ENCODE peak calls at places on chromosomes 11 and 22, in seven cellular contexts. S is BJ, N is AG09309, P is bronchial epithelial cell, C is fibroblast of lung, B is BE2C, J is uterus. E is an unnamed sample.
A peak's percentile ranks its signal among the peaks of the same experiment; 100 is the strongest.

GRCh38 chr22:17369553-17370035 is 334 bp downstream of the CECR2 start:
- DNase-seq in B (peak; percentile 49), J (no peak), P (no peak), N (no peak), S (no peak), C (peak; percentile 48), E (no peak)

GRCh38 chr22:44665115-44665514 is 36.9 kb upstream of the PRR5 start:
- DNase-seq in B (no peak), J (no peak), S (no peak), N (no peak), P (no peak), C (no peak), E (no peak)

GRCh38 chr11:46528445-46529085 is 65.3 kb downstream of the AMBRA1 start:
- DNase-seq in J (no peak), B (no peak), P (no peak), S (no peak), N (no peak), C (no peak), E (no peak)

GRCh38 chr11:45848654-45849081 is 1.4 kb downstream of the CRY2 start:
- DNase-seq in P (no peak), S (no peak), B (no peak), J (no peak), N (no peak), C (no peak), E (no peak)

GRCh38 chr11:3220101-3220500 is 1.5 kb upstream of the MRGPRG start:
- DNase-seq in B (no peak), C (no peak), J (no peak), P (no peak), N (no peak), S (no peak), E (no peak)

GRCh38 chr22:50141891-50142363 is 28.6 kb upstream of the PANX2 start:
- DNase-seq in S (no peak), P (no peak), B (no peak), C (peak; percentile 70), N (no peak), J (peak; percentile 3), E (no peak)

GRCh38 chr22:37627545-37627944 is 11.9 kb upstream of the SH3BP1 start:
- DNase-seq in B (no peak), C (no peak), J (no peak), S (no peak), P (no peak), N (no peak), E (no peak)

GRCh38 chr11:33695051-33695566 is 5.5 kb downstream of the C11orf91 start:
- DNase-seq in C (no peak), N (no peak), J (no peak), B (no peak), P (no peak), S (no peak), E (no peak)

GRCh38 chr11:118531597-118532084 is 649 bp downstream of the TMEM25 start:
- DNase-seq in J (no peak), S (no peak), C (no peak), P (peak; percentile 15), B (no peak), N (no peak), E (no peak)

GRCh38 chr22:44085743-44086741 is 61.9 kb downstream of the PARVB start:
- DNase-seq in N (no peak), P (peak; percentile 77), S (no peak), B (peak; percentile 50), C (peak; percentile 67), J (peak; percentile 86), E (peak; percentile 92)

GRCh38 chr11:102516179-102516578 is 14.4 kb downstream of the MMP7 start:
- DNase-seq in S (no peak), J (no peak), B (no peak), C (no peak), N (no peak), P (peak; percentile 95), E (no peak)

GRCh38 chr11:61895046-61895717 is 3.8 kb upstream of the FADS3 start:
- DNase-seq in S (no peak), J (no peak), P (no peak), B (no peak), C (no peak), N (no peak), E (no peak)

GRCh38 chr11:112588252-112588668 is 327.6 kb upstream of the PLET1 start:
- DNase-seq in P (peak; percentile 84), B (peak; percentile 83), N (peak; percentile 66), J (peak; percentile 84), S (peak; percentile 21), C (peak; percentile 87), E (peak; percentile 95)

GRCh38 chr11:73269353-73270088 is 2.6 kb upstream of the P2RY6 start:
- DNase-seq in C (no peak), P (no peak), J (no peak), S (no peak), B (no peak), N (no peak), E (no peak)

GRCh38 chr22:35506259-35506570 is 34.4 kb upstream of the RASD2 start:
- DNase-seq in C (peak; percentile 10), N (no peak), P (no peak), S (no peak), J (no peak), B (no peak), E (no peak)

GRCh38 chr11:20274031-20274430 is 89.5 kb upstream of the HTATIP2 start:
- DNase-seq in J (no peak), N (no peak), S (no peak), P (no peak), B (no peak), C (no peak), E (no peak)

GRCh38 chr22:39664485-39665200 is 94.1 kb downstream of the CACNA1I start:
- DNase-seq in B (no peak), S (no peak), P (no peak), N (no peak), J (no peak), C (no peak), E (no peak)

GRCh38 chr22:19998232-19998951 is 18.2 kb downstream of the ARVCF start:
- DNase-seq in C (no peak), J (no peak), S (no peak), N (no peak), P (no peak), B (peak; percentile 48), E (no peak)

GRCh38 chr11:36167073-36167472 is 122.2 kb downstream of the COMMD9 start:
- DNase-seq in B (no peak), J (no peak), P (no peak), C (no peak), N (no peak), S (no peak), E (no peak)

GRCh38 chr11:65058419-65059054 is at the start of gene NAALADL1:
- DNase-seq in S (no peak), C (no peak), B (no peak), N (no peak), J (no peak), P (no peak), E (no peak)

GRCh38 chr11:126145954-126146353 is 65.5 kb downstream of the RPUSD4 start:
- DNase-seq in J (no peak), S (no peak), B (no peak), C (no peak), P (no peak), N (no peak), E (no peak)

GRCh38 chr11:126147268-126148111 is 64.0 kb downstream of the RPUSD4 start:
- DNase-seq in P (peak; percentile 64), S (no peak), J (no peak), N (no peak), C (no peak), B (no peak), E (no peak)

GRCh38 chr11:126148317-126148716 is 63.1 kb downstream of the RPUSD4 start:
- DNase-seq in P (no peak), J (no peak), S (no peak), B (no peak), N (no peak), C (no peak), E (no peak)

GRCh38 chr11:126149759-126150236 is 61.7 kb downstream of the RPUSD4 start:
- DNase-seq in J (peak; percentile 63), S (no peak), C (peak; percentile 69), B (no peak), N (no peak), P (no peak), E (no peak)

GRCh38 chr11:126146454-126147192 is 64.8 kb downstream of the RPUSD4 start:
- DNase-seq in P (no peak), B (no peak), C (no peak), J (no peak), S (no peak), N (no peak), E (no peak)
- H3K4me3 ChIP-seq in P (no peak overlapping the region), B (no peak overlapping the region), C (no peak overlapping the region), J (no peak overlapping the region), S (no peak overlapping the region), N (no peak overlapping the region), E (no peak overlapping the region)

GRCh38 chr11:44727114-44727372 is 281 bp downstream of the TSPAN18 start:
- DNase-seq in J (no peak), S (no peak), N (no peak), B (no peak), C (no peak), P (no peak), E (no peak)

GRCh38 chr11:44729065-44729464 is 2.3 kb downstream of the TSPAN18 start:
- DNase-seq in C (no peak), P (no peak), N (no peak), B (no peak), S (no peak), J (no peak), E (no peak)

GRCh38 chr11:44727373-44728084 is 767 bp downstream of the TSPAN18 start:
- DNase-seq in S (no peak), N (no peak), B (peak; percentile 87), C (peak; percentile 62), J (peak; percentile 80), P (peak; percentile 35), E (peak; percentile 61)

GRCh38 chr11:44728491-44728910 is 1.7 kb downstream of the TSPAN18 start:
- DNase-seq in S (no peak), C (no peak), B (no peak), J (no peak), P (no peak), N (no peak), E (no peak)

GRCh38 chr11:44728085-44728410 is 1.3 kb downstream of the TSPAN18 start:
- DNase-seq in J (no peak), S (no peak), N (no peak), C (no peak), P (no peak), B (no peak), E (no peak)
- TF ChIP-seq CTCF in J (no peak), S (no peak), N (no peak), C (no peak), P (no peak), B (no peak), E (no peak)

DNA sequence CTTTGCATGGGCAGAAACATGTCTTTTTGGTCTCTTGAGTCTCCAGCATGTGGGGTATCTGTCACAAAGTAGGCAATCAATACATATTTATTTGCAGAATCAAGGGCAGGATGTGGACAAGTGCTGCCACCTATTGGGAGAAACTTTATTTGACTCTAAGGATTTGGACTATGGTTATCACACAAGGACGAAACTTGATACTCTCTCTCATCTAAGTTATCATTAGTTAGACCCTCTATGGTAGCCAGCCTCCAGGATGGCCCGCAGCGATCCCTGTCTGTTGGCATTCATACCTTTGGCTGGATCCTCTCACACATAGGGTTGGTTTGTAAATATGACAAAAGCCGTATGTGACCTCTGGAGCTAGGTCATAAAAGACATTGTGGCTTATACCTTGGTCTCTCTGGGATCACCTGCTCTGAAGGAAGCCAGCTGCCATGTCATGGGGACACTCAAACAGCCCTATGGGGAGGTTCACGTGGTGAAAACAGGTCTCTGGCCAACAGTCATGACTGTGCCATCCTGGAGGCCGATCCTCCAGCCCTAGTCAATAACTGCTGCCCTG is 1.1 kb upstream of the FBXO7 start:
- DNase-seq in S (no peak), C (peak; percentile 74), N (peak; percentile 13), J (no peak), P (peak; percentile 71), B (peak; percentile 42), E (peak; percentile 82)
- H3K4me3 ChIP-seq in S (peak overlapping the region; percentile 97), C (peak overlapping the region; percentile 89), N (no peak overlapping the region), J (no peak overlapping the region), P (no peak overlapping the region), B (peak overlapping the region; percentile 76), E (peak overlapping the region; percentile 96)

GRCh38 chr11:13207270-13207664 is 70.3 kb upstream of the BMAL1 start:
- DNase-seq in B (no peak), C (no peak), S (no peak), N (no peak), P (peak; percentile 46), J (no peak), E (no peak)
- TF ChIP-seq CTCF in B (no peak), C (no peak), S (no peak), N (no peak), P (peak; percentile 62), J (no peak), E (peak; percentile 36)

E was measured in fibroblast of the aortic adventitia.